ENCODE peak calls at places on chromosomes 2 and 18, in seven cellular contexts. One of them, this sample, is unnamed.

GRCh38 chr2:33180915-33181314 is 234.2 kb downstream of the LTBP1 start:
- DNase-seq in activated CD8-positive, alpha-beta T cell treated with anti-CD3 and anti-CD28 coated beads for 36 hours: no peak
- DNase-seq in fibroblast of pulmonary artery: no peak
- DNase-seq in GM13977: no peak
- DNase-seq in pancreas: no peak
- DNase-seq in cardiac fibroblast: no peak
- DNase-seq in breast epithelium: no peak
- DNase-seq in this sample: no peak

GRCh38 chr18:741931-742512 is 29.6 kb upstream of the ENOSF1 start:
- DNase-seq in activated CD8-positive, alpha-beta T cell treated with anti-CD3 and anti-CD28 coated beads for 36 hours: no peak
- DNase-seq in fibroblast of pulmonary artery: peak
- DNase-seq in cardiac fibroblast: peak
- DNase-seq in pancreas: no peak
- DNase-seq in breast epithelium: no peak
- DNase-seq in GM13977: peak
- DNase-seq in this sample: no peak

GRCh38 chr2:148670773-148671172 is 26.2 kb downstream of the EPC2 start:
- DNase-seq in breast epithelium: no peak
- DNase-seq in pancreas: no peak
- DNase-seq in cardiac fibroblast: no peak
- DNase-seq in activated CD8-positive, alpha-beta T cell treated with anti-CD3 and anti-CD28 coated beads for 36 hours: no peak
- DNase-seq in GM13977: no peak
- DNase-seq in fibroblast of pulmonary artery: no peak
- DNase-seq in this sample: no peak

GRCh38 chr18:48784654-48785053 is 166.1 kb downstream of the SMAD7 start:
- DNase-seq in GM13977: no peak
- DNase-seq in breast epithelium: no peak
- DNase-seq in fibroblast of pulmonary artery: no peak
- DNase-seq in activated CD8-positive, alpha-beta T cell treated with anti-CD3 and anti-CD28 coated beads for 36 hours: no peak
- DNase-seq in cardiac fibroblast: no peak
- DNase-seq in pancreas: peak
- DNase-seq in this sample: no peak

GRCh38 chr18:59419386-59419785 is 60.3 kb upstream of the LMAN1 start:
- DNase-seq in pancreas: no peak
- DNase-seq in breast epithelium: no peak
- DNase-seq in GM13977: no peak
- DNase-seq in cardiac fibroblast: peak
- DNase-seq in fibroblast of pulmonary artery: peak
- DNase-seq in activated CD8-positive, alpha-beta T cell treated with anti-CD3 and anti-CD28 coated beads for 36 hours: no peak
- DNase-seq in this sample: no peak

GRCh38 chr2:128385365-128385764 is 66.7 kb upstream of the HS6ST1 start:
- DNase-seq in fibroblast of pulmonary artery: no peak
- DNase-seq in GM13977: no peak
- DNase-seq in cardiac fibroblast: no peak
- DNase-seq in activated CD8-positive, alpha-beta T cell treated with anti-CD3 and anti-CD28 coated beads for 36 hours: no peak
- DNase-seq in breast epithelium: no peak
- DNase-seq in pancreas: peak
- DNase-seq in this sample: peak

GRCh38 chr2:175030380-175031271 is 25.4 kb upstream of the CHN1 start:
- DNase-seq in pancreas: no peak
- DNase-seq in fibroblast of pulmonary artery: peak
- DNase-seq in GM13977: no peak
- DNase-seq in breast epithelium: no peak
- DNase-seq in cardiac fibroblast: peak
- DNase-seq in activated CD8-positive, alpha-beta T cell treated with anti-CD3 and anti-CD28 coated beads for 36 hours: peak
- DNase-seq in this sample: peak

GRCh38 chr2:216724190-216724589 is 28.8 kb upstream of the IGFBP5 start:
- DNase-seq in breast epithelium: peak
- DNase-seq in GM13977: no peak
- DNase-seq in fibroblast of pulmonary artery: no peak
- DNase-seq in cardiac fibroblast: no peak
- DNase-seq in activated CD8-positive, alpha-beta T cell treated with anti-CD3 and anti-CD28 coated beads for 36 hours: no peak
- DNase-seq in pancreas: no peak
- DNase-seq in this sample: no peak

GRCh38 chr2:88658890-88659881 is 31.9 kb upstream of the EIF2AK3 start:
- DNase-seq in cardiac fibroblast: peak
- DNase-seq in breast epithelium: peak
- DNase-seq in activated CD8-positive, alpha-beta T cell treated with anti-CD3 and anti-CD28 coated beads for 36 hours: no peak
- DNase-seq in fibroblast of pulmonary artery: peak
- DNase-seq in pancreas: no peak
- DNase-seq in GM13977: no peak
- DNase-seq in this sample: no peak

GRCh38 chr18:79476918-79477685 is 81.4 kb downstream of the NFATC1 start:
- DNase-seq in breast epithelium: peak
- DNase-seq in cardiac fibroblast: no peak
- DNase-seq in activated CD8-positive, alpha-beta T cell treated with anti-CD3 and anti-CD28 coated beads for 36 hours: no peak
- DNase-seq in pancreas: peak
- DNase-seq in GM13977: no peak
- DNase-seq in fibroblast of pulmonary artery: no peak
- DNase-seq in this sample: no peak

GRCh38 chr2:200081221-200081620 is 125.8 kb downstream of the MAIP1 start:
- DNase-seq in activated CD8-positive, alpha-beta T cell treated with anti-CD3 and anti-CD28 coated beads for 36 hours: no peak
- DNase-seq in fibroblast of pulmonary artery: no peak
- DNase-seq in breast epithelium: no peak
- DNase-seq in cardiac fibroblast: no peak
- DNase-seq in GM13977: no peak
- DNase-seq in pancreas: no peak
- DNase-seq in this sample: no peak

GRCh38 chr18:8507881-8508280 is 101.4 kb upstream of the RAB12 start:
- DNase-seq in cardiac fibroblast: no peak
- DNase-seq in pancreas: no peak
- DNase-seq in GM13977: no peak
- DNase-seq in fibroblast of pulmonary artery: no peak
- DNase-seq in breast epithelium: no peak
- DNase-seq in activated CD8-positive, alpha-beta T cell treated with anti-CD3 and anti-CD28 coated beads for 36 hours: no peak
- DNase-seq in this sample: no peak

GRCh38 chr18:39555511-39555910 is 1989.9 kb upstream of the CELF4 start:
- DNase-seq in pancreas: no peak
- DNase-seq in cardiac fibroblast: no peak
- DNase-seq in fibroblast of pulmonary artery: peak
- DNase-seq in breast epithelium: no peak
- DNase-seq in GM13977: no peak
- DNase-seq in activated CD8-positive, alpha-beta T cell treated with anti-CD3 and anti-CD28 coated beads for 36 hours: no peak
- DNase-seq in this sample: no peak

GRCh38 chr2:106142683-106143082 is 51.4 kb downstream of the UXS1 start:
- DNase-seq in fibroblast of pulmonary artery: no peak
- DNase-seq in pancreas: no peak
- DNase-seq in GM13977: no peak
- DNase-seq in cardiac fibroblast: no peak
- DNase-seq in activated CD8-positive, alpha-beta T cell treated with anti-CD3 and anti-CD28 coated beads for 36 hours: peak
- DNase-seq in breast epithelium: no peak
- DNase-seq in this sample: no peak

GRCh38 chr18:72091369-72091768 is 452.8 kb downstream of the CBLN2 start:
- DNase-seq in activated CD8-positive, alpha-beta T cell treated with anti-CD3 and anti-CD28 coated beads for 36 hours: no peak
- DNase-seq in cardiac fibroblast: no peak
- DNase-seq in breast epithelium: no peak
- DNase-seq in pancreas: no peak
- DNase-seq in fibroblast of pulmonary artery: no peak
- DNase-seq in GM13977: no peak
- DNase-seq in this sample: no peak

GRCh38 chr2:15737314-15738224 is 145.9 kb downstream of the DDX1 start:
- DNase-seq in breast epithelium: no peak
- DNase-seq in GM13977: no peak
- DNase-seq in activated CD8-positive, alpha-beta T cell treated with anti-CD3 and anti-CD28 coated beads for 36 hours: no peak
- DNase-seq in pancreas: no peak
- DNase-seq in cardiac fibroblast: no peak
- DNase-seq in fibroblast of pulmonary artery: no peak
- DNase-seq in this sample: peak

GRCh38 chr18:9673296-9674251 is 34.5 kb upstream of the RAB31 start:
- DNase-seq in breast epithelium: no peak
- DNase-seq in cardiac fibroblast: peak
- DNase-seq in pancreas: no peak
- DNase-seq in activated CD8-positive, alpha-beta T cell treated with anti-CD3 and anti-CD28 coated beads for 36 hours: peak
- DNase-seq in GM13977: peak
- DNase-seq in fibroblast of pulmonary artery: peak
- DNase-seq in this sample: no peak

DNA sequence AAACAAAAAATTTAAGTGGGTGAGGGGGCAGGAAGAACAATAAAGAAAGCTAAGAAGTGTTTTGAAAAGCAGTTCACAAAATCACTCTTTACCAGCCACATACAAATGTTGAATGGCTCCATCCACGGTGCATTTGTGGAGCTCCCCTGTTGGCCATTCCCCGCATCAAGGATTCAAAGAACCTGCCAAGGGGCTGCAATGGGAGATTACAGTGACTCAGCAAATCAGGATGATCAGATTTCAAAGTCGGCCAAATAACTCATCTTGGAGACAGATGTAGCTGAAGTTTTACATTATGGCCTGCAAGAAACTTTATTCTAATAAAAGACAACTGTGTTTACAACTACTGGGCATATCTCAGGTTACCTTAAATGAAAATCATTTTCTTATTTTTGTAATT is 26.9 kb downstream of the COL4A3 start:
- DNase-seq in pancreas: no peak
- DNase-seq in cardiac fibroblast: peak
- DNase-seq in activated CD8-positive, alpha-beta T cell treated with anti-CD3 and anti-CD28 coated beads for 36 hours: no peak
- DNase-seq in GM13977: no peak
- DNase-seq in breast epithelium: no peak
- DNase-seq in fibroblast of pulmonary artery: no peak
- DNase-seq in this sample: no peak
- TF ChIP-seq CTCF in pancreas: no peak
- TF ChIP-seq CTCF in cardiac fibroblast: peak
- TF ChIP-seq CTCF in activated CD8-positive, alpha-beta T cell treated with anti-CD3 and anti-CD28 coated beads for 36 hours: no peak
- TF ChIP-seq CTCF in GM13977: no peak
- TF ChIP-seq CTCF in breast epithelium: no peak
- TF ChIP-seq CTCF in fibroblast of pulmonary artery: no peak
- TF ChIP-seq CTCF in this sample: no peak

GRCh38 chr2:19872302-19872701 is 29.5 kb downstream of the TTC32 start:
- DNase-seq in cardiac fibroblast: no peak
- DNase-seq in breast epithelium: no peak
- DNase-seq in GM13977: no peak
- DNase-seq in fibroblast of pulmonary artery: no peak
- DNase-seq in pancreas: no peak
- DNase-seq in activated CD8-positive, alpha-beta T cell treated with anti-CD3 and anti-CD28 coated beads for 36 hours: no peak
- DNase-seq in this sample: no peak

GRCh38 chr2:19870792-19871191 is 31.0 kb downstream of the TTC32 start:
- DNase-seq in pancreas: no peak
- DNase-seq in breast epithelium: no peak
- DNase-seq in activated CD8-positive, alpha-beta T cell treated with anti-CD3 and anti-CD28 coated beads for 36 hours: no peak
- DNase-seq in fibroblast of pulmonary artery: no peak
- DNase-seq in cardiac fibroblast: no peak
- DNase-seq in GM13977: no peak
- DNase-seq in this sample: no peak

GRCh38 chr2:19874726-19875125 is 27.1 kb downstream of the TTC32 start:
- DNase-seq in cardiac fibroblast: no peak
- DNase-seq in breast epithelium: no peak
- DNase-seq in fibroblast of pulmonary artery: no peak
- DNase-seq in activated CD8-positive, alpha-beta T cell treated with anti-CD3 and anti-CD28 coated beads for 36 hours: no peak
- DNase-seq in GM13977: no peak
- DNase-seq in pancreas: no peak
- DNase-seq in this sample: no peak

GRCh38 chr2:19871836-19872235 is 29.9 kb downstream of the TTC32 start:
- DNase-seq in fibroblast of pulmonary artery: no peak
- DNase-seq in pancreas: no peak
- DNase-seq in cardiac fibroblast: no peak
- DNase-seq in activated CD8-positive, alpha-beta T cell treated with anti-CD3 and anti-CD28 coated beads for 36 hours: no peak
- DNase-seq in GM13977: no peak
- DNase-seq in breast epithelium: no peak
- DNase-seq in this sample: no peak

GRCh38 chr2:19873014-19873413 is 28.8 kb downstream of the TTC32 start:
- DNase-seq in fibroblast of pulmonary artery: no peak
- DNase-seq in pancreas: no peak
- DNase-seq in GM13977: no peak
- DNase-seq in activated CD8-positive, alpha-beta T cell treated with anti-CD3 and anti-CD28 coated beads for 36 hours: no peak
- DNase-seq in breast epithelium: no peak
- DNase-seq in cardiac fibroblast: no peak
- DNase-seq in this sample: no peak
- TF ChIP-seq CTCF in fibroblast of pulmonary artery: no peak
- TF ChIP-seq CTCF in pancreas: no peak
- TF ChIP-seq CTCF in GM13977: no peak
- TF ChIP-seq CTCF in activated CD8-positive, alpha-beta T cell treated with anti-CD3 and anti-CD28 coated beads for 36 hours: no peak
- TF ChIP-seq CTCF in breast epithelium: no peak
- TF ChIP-seq CTCF in cardiac fibroblast: no peak
- TF ChIP-seq CTCF in this sample: no peak

GRCh38 chr2:25512707-25513106 is 160.7 kb downstream of the DTNB start:
- DNase-seq in pancreas: no peak
- DNase-seq in activated CD8-positive, alpha-beta T cell treated with anti-CD3 and anti-CD28 coated beads for 36 hours: no peak
- DNase-seq in cardiac fibroblast: no peak
- DNase-seq in GM13977: no peak
- DNase-seq in fibroblast of pulmonary artery: no peak
- DNase-seq in breast epithelium: no peak
- DNase-seq in this sample: no peak

GRCh38 chr2:25517701-25518100 is 155.7 kb downstream of the DTNB start:
- DNase-seq in cardiac fibroblast: no peak
- DNase-seq in fibroblast of pulmonary artery: no peak
- DNase-seq in pancreas: no peak
- DNase-seq in breast epithelium: no peak
- DNase-seq in activated CD8-positive, alpha-beta T cell treated with anti-CD3 and anti-CD28 coated beads for 36 hours: no peak
- DNase-seq in GM13977: no peak
- DNase-seq in this sample: no peak

GRCh38 chr2:25514043-25514627 is 159.2 kb downstream of the DTNB start:
- DNase-seq in cardiac fibroblast: no peak
- DNase-seq in pancreas: no peak
- DNase-seq in fibroblast of pulmonary artery: no peak
- DNase-seq in activated CD8-positive, alpha-beta T cell treated with anti-CD3 and anti-CD28 coated beads for 36 hours: no peak
- DNase-seq in GM13977: peak
- DNase-seq in breast epithelium: no peak
- DNase-seq in this sample: no peak
- TF ChIP-seq CTCF in cardiac fibroblast: no peak
- TF ChIP-seq CTCF in pancreas: no peak
- TF ChIP-seq CTCF in fibroblast of pulmonary artery: no peak
- TF ChIP-seq CTCF in activated CD8-positive, alpha-beta T cell treated with anti-CD3 and anti-CD28 coated beads for 36 hours: no peak
- TF ChIP-seq CTCF in GM13977: no peak
- TF ChIP-seq CTCF in breast epithelium: no peak
- TF ChIP-seq CTCF in this sample: no peak

GRCh38 chr2:42383855-42384530 is 23.0 kb upstream of the COX7A2L start:
- DNase-seq in pancreas: no peak
- DNase-seq in GM13977: no peak
- DNase-seq in breast epithelium: no peak
- DNase-seq in cardiac fibroblast: no peak
- DNase-seq in activated CD8-positive, alpha-beta T cell treated with anti-CD3 and anti-CD28 coated beads for 36 hours: no peak
- DNase-seq in fibroblast of pulmonary artery: no peak
- DNase-seq in this sample: no peak

GRCh38 chr2:42386684-42387083 is 25.7 kb upstream of the COX7A2L start:
- DNase-seq in GM13977: peak
- DNase-seq in breast epithelium: no peak
- DNase-seq in activated CD8-positive, alpha-beta T cell treated with anti-CD3 and anti-CD28 coated beads for 36 hours: peak
- DNase-seq in cardiac fibroblast: peak
- DNase-seq in pancreas: no peak
- DNase-seq in fibroblast of pulmonary artery: no peak
- DNase-seq in this sample: no peak

GRCh38 chr2:42382144-42382543 is 21.1 kb upstream of the COX7A2L start:
- DNase-seq in breast epithelium: no peak
- DNase-seq in pancreas: no peak
- DNase-seq in GM13977: no peak
- DNase-seq in fibroblast of pulmonary artery: no peak
- DNase-seq in cardiac fibroblast: no peak
- DNase-seq in activated CD8-positive, alpha-beta T cell treated with anti-CD3 and anti-CD28 coated beads for 36 hours: no peak
- DNase-seq in this sample: no peak

GRCh38 chr2:42390401-42390969 is 29.5 kb upstream of the COX7A2L start:
- DNase-seq in breast epithelium: no peak
- DNase-seq in pancreas: no peak
- DNase-seq in GM13977: no peak
- DNase-seq in cardiac fibroblast: no peak
- DNase-seq in fibroblast of pulmonary artery: no peak
- DNase-seq in activated CD8-positive, alpha-beta T cell treated with anti-CD3 and anti-CD28 coated beads for 36 hours: no peak
- DNase-seq in this sample: no peak

DNA sequence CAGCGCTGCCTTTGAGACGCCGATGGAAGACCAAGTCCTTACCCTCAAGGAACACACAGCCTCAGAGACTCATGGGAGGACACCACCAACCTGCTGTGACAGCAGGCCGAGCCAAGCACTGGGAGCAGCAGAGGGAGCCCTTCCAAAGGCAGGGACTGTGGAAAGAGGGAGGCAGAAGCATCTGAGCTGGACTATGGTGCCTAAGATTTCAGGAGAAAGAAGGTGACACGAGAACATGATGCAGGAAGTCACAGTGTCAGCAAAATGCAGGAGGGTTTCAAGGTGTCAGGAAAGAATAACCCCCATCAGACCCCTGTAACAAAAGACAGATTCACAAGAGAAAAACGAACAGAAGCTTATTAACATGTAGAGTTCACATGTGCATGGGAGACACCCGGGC is 24.2 kb upstream of the COX7A2L start:
- DNase-seq in cardiac fibroblast: peak
- DNase-seq in pancreas: no peak
- DNase-seq in breast epithelium: no peak
- DNase-seq in fibroblast of pulmonary artery: peak
- DNase-seq in activated CD8-positive, alpha-beta T cell treated with anti-CD3 and anti-CD28 coated beads for 36 hours: no peak
- DNase-seq in GM13977: no peak
- DNase-seq in this sample: no peak
- TF ChIP-seq CTCF in cardiac fibroblast: peak
- TF ChIP-seq CTCF in pancreas: no peak
- TF ChIP-seq CTCF in breast epithelium: no peak
- TF ChIP-seq CTCF in fibroblast of pulmonary artery: peak
- TF ChIP-seq CTCF in activated CD8-positive, alpha-beta T cell treated with anti-CD3 and anti-CD28 coated beads for 36 hours: no peak
- TF ChIP-seq CTCF in GM13977: no peak
- TF ChIP-seq CTCF in this sample: no peak

This sample was measured in mesothelial cell of epicardium.